ENCODE peak calls at places on chromosomes 1 and 21, in seven cellular contexts. X, G, O, R, N, K and L are unnamed samples. For H3K9me3, the result is how much of the 10 kb centered on the place peaks cover.

GRCh38 chr1:20439282-20439681 is 46.7 kb downstream of the CAMK2N1 start:
- DNase-seq in X (peak), G (no peak), O (peak), R (peak), N (no peak), K (no peak), L (no peak)

GRCh38 chr1:55150880-55151582 is 64.1 kb downstream of the USP24 start:
- DNase-seq in X (no peak), G (no peak), O (no peak), R (no peak), N (no peak), K (no peak), L (no peak)

GRCh38 chr1:18908911-18909771 is 6.8 kb upstream of the ALDH4A1 start:
- DNase-seq in X (no peak), G (no peak), O (no peak), R (peak), N (no peak), K (no peak), L (no peak)

GRCh38 chr1:27405074-27405473 is 12.7 kb downstream of the GPR3 start:
- DNase-seq in X (no peak), G (no peak), O (peak), R (no peak), N (no peak), K (peak), L (no peak)

GRCh38 chr1:198694542-198694941 is 55.7 kb downstream of the PTPRC start:
- DNase-seq in X (no peak), G (no peak), O (no peak), R (no peak), N (no peak), K (no peak), L (no peak)

GRCh38 chr1:111406325-111406768 is 21.2 kb downstream of the OVGP1 start:
- DNase-seq in X (peak), G (no peak), O (peak), R (no peak), N (no peak), K (no peak), L (peak)

GRCh38 chr1:229127301-229127700 is 143.6 kb upstream of the RAB4A start:
- DNase-seq in X (peak), G (no peak), O (peak), R (no peak), N (no peak), K (no peak), L (no peak)

GRCh38 chr1:233668725-233669294 is 54.9 kb downstream of the KCNK1 start:
- DNase-seq in X (no peak), G (no peak), O (peak), R (peak), N (no peak), K (no peak), L (no peak)

GRCh38 chr1:35361638-35362037 is 93.1 kb downstream of the ZMYM4 start:
- DNase-seq in X (no peak), G (no peak), O (no peak), R (no peak), N (no peak), K (no peak), L (no peak)

GRCh38 chr1:91913018-91913417 is 27.1 kb upstream of the TGFBR3 start:
- DNase-seq in X (no peak), G (no peak), O (no peak), R (no peak), N (no peak), K (no peak), L (no peak)

GRCh38 chr1:40665335-40666171 is at the start of gene RIMS3:
- DNase-seq in X (peak), G (peak), O (peak), R (peak), N (peak), K (peak), L (peak)

GRCh38 chr1:23393706-23394105 is 24.1 kb upstream of the ZNF436 start:
- DNase-seq in X (no peak), G (no peak), O (no peak), R (no peak), N (peak), K (peak), L (no peak)

GRCh38 chr1:184792450-184792969 is 37.9 kb upstream of the EDEM3 start:
- DNase-seq in X (no peak), G (peak), O (peak), R (no peak), N (peak), K (peak), L (no peak)

GRCh38 chr21:45202889-45203288 is 84.8 kb downstream of the POFUT2 start:
- DNase-seq in X (no peak), G (no peak), O (no peak), R (no peak), N (no peak), K (no peak), L (no peak)

GRCh38 chr1:911875-912739 is 11.6 kb upstream of the SAMD11 start:
- DNase-seq in X (no peak), G (no peak), O (no peak), R (no peak), N (no peak), K (peak), L (no peak)

GRCh38 chr1:169485427-169486280 is at the start of gene SLC19A2:
- DNase-seq in X (peak), G (peak), O (peak), R (peak), N (peak), K (peak), L (peak)
- TF ChIP-seq CTCF in X (peak), G (no peak), O (peak), R (peak), N (peak), K (peak), L (peak)

DNA sequence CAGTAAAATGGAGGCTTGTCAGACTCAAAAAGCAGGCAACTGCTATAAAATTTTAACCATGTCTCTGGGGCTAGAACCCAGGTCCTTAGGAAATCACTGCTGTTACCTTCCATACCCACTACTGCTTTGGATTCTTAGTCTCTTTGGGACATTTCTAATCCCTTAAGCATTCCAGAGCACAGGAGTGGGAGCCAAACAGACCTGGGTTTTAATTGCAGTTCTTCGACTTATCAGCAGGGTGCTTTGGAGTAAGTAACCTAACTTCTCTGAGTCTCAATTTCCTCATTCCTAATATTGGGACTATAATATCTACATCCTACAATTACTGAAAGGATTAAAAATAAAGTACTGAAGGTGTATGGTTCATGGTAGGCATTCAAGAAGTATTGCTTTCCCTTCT is 161.0 kb upstream of the BEND5 start:
- DNase-seq in X (no peak), G (no peak), O (no peak), R (no peak), N (no peak), K (no peak), L (no peak)
- H3K9me3 ChIP-seq in X (under half), G (under half), O (under half), R (under half), N (under half), K (under half), L (under half)

GRCh38 chr1:203148127-203148526 is 20.6 kb downstream of the ADORA1 start:
- DNase-seq in X (no peak), G (no peak), O (no peak), R (peak), N (no peak), K (no peak), L (no peak)
- TF ChIP-seq CTCF in X (peak), G (peak), O (peak), R (peak), N (no peak), K (no peak), L (no peak)

GRCh38 chr1:171666114-171666769 is 13.8 kb upstream of the MYOC start:
- DNase-seq in X (no peak), G (no peak), O (no peak), R (no peak), N (no peak), K (no peak), L (no peak)

GRCh38 chr1:171661076-171661650 is 8.7 kb upstream of the MYOC start:
- DNase-seq in X (no peak), G (no peak), O (peak), R (no peak), N (no peak), K (no peak), L (no peak)

GRCh38 chr1:171664976-171665375 is 12.5 kb upstream of the MYOC start:
- DNase-seq in X (no peak), G (no peak), O (peak), R (no peak), N (no peak), K (no peak), L (no peak)

GRCh38 chr1:171663854-171664550 is 11.5 kb upstream of the MYOC start:
- DNase-seq in X (no peak), G (no peak), O (no peak), R (no peak), N (no peak), K (no peak), L (no peak)

DNA sequence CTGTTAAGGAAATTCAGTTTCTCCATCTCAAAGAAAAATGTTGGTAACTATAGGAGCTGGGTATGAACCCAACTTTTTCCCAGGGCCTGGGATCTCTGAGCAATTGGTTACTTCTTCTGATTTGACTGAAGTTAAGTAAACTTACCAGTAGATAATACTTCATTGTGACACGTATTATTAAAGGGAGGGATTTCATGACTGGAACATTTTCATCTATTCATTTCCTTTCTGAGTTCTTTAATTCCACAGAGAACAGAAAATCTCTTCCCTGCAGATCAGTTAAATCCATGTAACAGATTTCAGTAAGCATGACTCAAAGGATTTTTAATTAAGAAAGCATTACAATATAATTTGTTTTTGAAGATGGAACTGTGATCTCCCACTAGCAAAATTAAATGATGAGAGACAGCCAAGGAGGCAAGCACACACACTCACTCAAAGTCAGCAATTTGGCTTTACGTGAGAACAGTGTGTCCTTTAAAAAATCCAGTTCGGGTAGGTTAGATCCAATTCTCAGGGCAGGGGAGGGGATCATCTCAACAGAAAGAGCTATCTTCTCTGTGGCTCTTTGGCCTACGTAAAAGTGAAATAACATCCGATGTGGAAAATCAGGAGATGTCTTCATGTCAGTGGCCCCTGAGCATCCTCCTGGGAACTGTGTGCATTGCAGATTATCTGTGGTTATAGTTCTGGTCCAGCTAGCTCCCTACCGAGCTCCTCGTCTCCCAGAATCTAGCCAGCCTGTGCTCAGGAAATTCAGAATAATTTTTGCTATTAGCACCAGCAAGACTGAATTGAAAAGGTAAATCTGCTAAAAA is 10.8 kb upstream of the MYOC start:
- DNase-seq in X (no peak), G (no peak), O (no peak), R (no peak), N (no peak), K (no peak), L (no peak)
- H3K9me3 ChIP-seq in X (under half), G (under half), O (under half), R (under half), N (under half), K (under half), L (under half)